ENCODE peak calls at places on chromosome 18, in six cellular contexts. O, D, P, L, B and E are unnamed samples.
A peak's percentile ranks its signal among the peaks of the same experiment; 100 is the strongest.

GRCh38 chr18:217532-218334 is 50.1 kb downstream of the THOC1 start:
- DNase-seq in O (peak; percentile 5), D (no peak), P (no peak), L (no peak), B (no peak), E (no peak)

GRCh38 chr18:10006261-10006903 is 92.6 kb downstream of the VAPA start:
- DNase-seq in O (no peak), D (no peak), P (no peak), L (no peak), B (no peak), E (peak; percentile 37)

GRCh38 chr18:44802508-44802907 is 121.8 kb downstream of the SETBP1 start:
- DNase-seq in O (no peak), D (no peak), P (no peak), L (no peak), B (no peak), E (no peak)

GRCh38 chr18:12599966-12600365 is 57.9 kb downstream of the SPIRE1 start:
- DNase-seq in O (no peak), D (no peak), P (no peak), L (no peak), B (no peak), E (no peak)

GRCh38 chr18:58911766-58912165 is 47.1 kb downstream of the ZNF532 start:
- DNase-seq in O (no peak), D (no peak), P (no peak), L (no peak), B (no peak), E (no peak)

GRCh38 chr18:79936641-79937040 is 14.8 kb downstream of the SLC66A2 start:
- DNase-seq in O (no peak), D (no peak), P (peak; percentile 6), L (no peak), B (no peak), E (no peak)

GRCh38 chr18:58338961-58339722 is 289.7 kb downstream of the ALPK2 start:
- DNase-seq in O (peak; percentile 75), D (no peak), P (peak; percentile 60), L (no peak), B (no peak), E (no peak)

GRCh38 chr18:35289293-35290069 is 548 bp downstream of the ZSCAN30 start:
- DNase-seq in O (peak; percentile 8), D (no peak), P (peak; percentile 26), L (no peak), B (peak; percentile 22), E (peak; percentile 1)

GRCh38 chr18:69469444-69469919 is 68.8 kb downstream of the DOK6 start:
- DNase-seq in O (peak; percentile 40), D (peak; percentile 14), P (peak; percentile 62), L (no peak), B (peak; percentile 38), E (no peak)

GRCh38 chr18:6327895-6328623 is 86.7 kb downstream of the L3MBTL4 start:
- DNase-seq in O (no peak), D (no peak), P (no peak), L (no peak), B (no peak), E (no peak)

GRCh38 chr18:56333846-56334245 is 304.5 kb downstream of the TXNL1 start:
- DNase-seq in O (no peak), D (no peak), P (no peak), L (no peak), B (no peak), E (no peak)

GRCh38 chr18:39188278-39188677 is 1622.7 kb upstream of the CELF4 start:
- DNase-seq in O (no peak), D (no peak), P (no peak), L (no peak), B (no peak), E (no peak)

GRCh38 chr18:75811156-75811555 is 383.7 kb upstream of the SMIM21 start:
- DNase-seq in O (no peak), D (no peak), P (no peak), L (no peak), B (no peak), E (no peak)

GRCh38 chr18:45639424-45639823 is 24.1 kb downstream of the SLC14A2 start:
- DNase-seq in O (no peak), D (no peak), P (no peak), L (no peak), B (no peak), E (no peak)

GRCh38 chr18:74595425-74595824 is 2.2 kb upstream of the ZNF407 start:
- DNase-seq in O (no peak), D (no peak), P (no peak), L (no peak), B (no peak), E (no peak)

GRCh38 chr18:61209802-61210201 is 123.4 kb upstream of the CDH20 start:
- DNase-seq in O (no peak), D (no peak), P (no peak), L (no peak), B (no peak), E (no peak)

GRCh38 chr18:10453261-10453884 is 1.1 kb upstream of the APCDD1 start:
- DNase-seq in O (no peak), D (no peak), P (no peak), L (no peak), B (no peak), E (no peak)

GRCh38 chr18:46239549-46239948 is 135.4 kb downstream of the HAUS1 start:
- DNase-seq in O (no peak), D (no peak), P (no peak), L (no peak), B (no peak), E (no peak)

GRCh38 chr18:58565021-58565420 is 63.9 kb downstream of the ALPK2 start:
- DNase-seq in O (no peak), D (no peak), P (no peak), L (no peak), B (no peak), E (no peak)